ENCODE peak calls at places on chromosomes 13 and 19, in four cellular contexts. One of them, this sample, is unnamed.

GRCh38 chr13:100513987-100514670 is 74.5 kb downstream of the GGACT start:
- DNase-seq in WTC11: no peak
- DNase-seq in HepG2: no peak
- DNase-seq in K562: no peak
- DNase-seq in this sample: no peak

GRCh38 chr13:25738342-25738771 is 313.5 kb downstream of the SHISA2 start:
- DNase-seq in HepG2: no peak
- DNase-seq in WTC11: no peak
- DNase-seq in K562: no peak
- DNase-seq in this sample: no peak

GRCh38 chr13:95355491-95355890 is 54.2 kb upstream of the ABCC4 start:
- DNase-seq in WTC11: no peak
- DNase-seq in HepG2: no peak
- DNase-seq in K562: no peak
- DNase-seq in this sample: no peak

GRCh38 chr13:31909889-31910551 is 121.6 kb upstream of the FRY start:
- DNase-seq in WTC11: no peak
- DNase-seq in K562: peak; percentile 58
- DNase-seq in HepG2: peak; percentile 45
- DNase-seq in this sample: peak; percentile 33

GRCh38 chr13:20145521-20145920 is 15.3 kb downstream of the GJA3 start:
- DNase-seq in HepG2: no peak
- DNase-seq in WTC11: no peak
- DNase-seq in K562: no peak
- DNase-seq in this sample: no peak

GRCh38 chr19:41324921-41325639 is 15.1 kb downstream of the CCDC97 start:
- DNase-seq in K562: peak; percentile 81
- DNase-seq in HepG2: peak; percentile 82
- DNase-seq in WTC11: peak; percentile 73
- DNase-seq in this sample: no peak

GRCh38 chr13:31588923-31589322 is 150.4 kb upstream of the RXFP2 start:
- DNase-seq in K562: no peak
- DNase-seq in HepG2: no peak
- DNase-seq in WTC11: no peak
- DNase-seq in this sample: no peak

GRCh38 chr13:113489171-113489548 is 1.4 kb downstream of the DCUN1D2 start:
- DNase-seq in K562: peak; percentile 14
- DNase-seq in WTC11: peak; percentile 69
- DNase-seq in HepG2: peak; percentile 16
- DNase-seq in this sample: no peak

GRCh38 chr19:33509774-33510173 is 11.8 kb downstream of the PEPD start:
- DNase-seq in K562: no peak
- DNase-seq in WTC11: no peak
- DNase-seq in HepG2: no peak
- DNase-seq in this sample: no peak

GRCh38 chr13:47553329-47553977 is 447.6 kb downstream of the SUCLA2 start:
- DNase-seq in K562: no peak
- DNase-seq in HepG2: no peak
- DNase-seq in WTC11: no peak
- DNase-seq in this sample: no peak

GRCh38 chr13:30892966-30893365 is 13.1 kb upstream of the MEDAG start:
- DNase-seq in HepG2: peak; percentile 17
- DNase-seq in K562: peak; percentile 34
- DNase-seq in WTC11: peak; percentile 89
- DNase-seq in this sample: peak; percentile 77

GRCh38 chr19:58170860-58171259 is 12.0 kb upstream of the ZNF274 start:
- DNase-seq in HepG2: no peak
- DNase-seq in WTC11: no peak
- DNase-seq in K562: no peak
- DNase-seq in this sample: no peak

GRCh38 chr19:48506138-48506733 is 5.4 kb downstream of the LMTK3 start:
- DNase-seq in HepG2: peak; percentile 48
- DNase-seq in WTC11: no peak
- DNase-seq in K562: peak; percentile 75
- DNase-seq in this sample: no peak

GRCh38 chr13:77184455-77184854 is 142.4 kb downstream of the MYCBP2 start:
- DNase-seq in WTC11: no peak
- DNase-seq in HepG2: no peak
- DNase-seq in K562: no peak
- DNase-seq in this sample: no peak

GRCh38 chr19:7692417-7693088 is 9.4 kb downstream of the FCER2 start:
- DNase-seq in K562: no peak
- DNase-seq in HepG2: no peak
- DNase-seq in WTC11: no peak
- DNase-seq in this sample: no peak

GRCh38 chr13:102240110-102240509 is 161.7 kb downstream of the FGF14 start:
- DNase-seq in WTC11: no peak
- DNase-seq in K562: no peak
- DNase-seq in HepG2: no peak
- DNase-seq in this sample: no peak

GRCh38 chr19:38389101-38389925 is 816 bp downstream of the SPRED3 start:
- DNase-seq in WTC11: peak; percentile 59
- DNase-seq in K562: no peak
- DNase-seq in HepG2: no peak
- DNase-seq in this sample: no peak

GRCh38 chr13:113849546-113849945 is 14.3 kb downstream of the GAS6 start:
- DNase-seq in HepG2: no peak
- DNase-seq in WTC11: no peak
- DNase-seq in K562: no peak
- DNase-seq in this sample: no peak

GRCh38 chr19:6610934-6611370 is 20.0 kb upstream of the CD70 start:
- DNase-seq in K562: no peak
- DNase-seq in HepG2: no peak
- DNase-seq in WTC11: no peak
- DNase-seq in this sample: no peak

GRCh38 chr19:43526884-43527859 is at the start of gene ETHE1:
- DNase-seq in HepG2: peak; percentile 44
- DNase-seq in WTC11: peak; percentile 89
- DNase-seq in K562: peak; percentile 87
- DNase-seq in this sample: peak; percentile 75

GRCh38 chr13:30337061-30337601 is 29.8 kb upstream of the KATNAL1 start:
- DNase-seq in K562: peak; percentile 56
- DNase-seq in WTC11: no peak
- DNase-seq in HepG2: no peak
- DNase-seq in this sample: no peak

GRCh38 chr19:23481043-23481442 is 85.8 kb upstream of the ZNF91 start:
- DNase-seq in K562: no peak
- DNase-seq in HepG2: no peak
- DNase-seq in WTC11: no peak
- DNase-seq in this sample: no peak

GRCh38 chr13:100753391-100753790 is 78.8 kb upstream of the TMTC4 start:
- DNase-seq in WTC11: no peak
- DNase-seq in K562: no peak
- DNase-seq in HepG2: no peak
- DNase-seq in this sample: no peak

GRCh38 chr13:72983085-72983768 is 75.6 kb upstream of the KLF5 start:
- DNase-seq in K562: no peak
- DNase-seq in WTC11: no peak
- DNase-seq in HepG2: peak; percentile 30
- DNase-seq in this sample: no peak

GRCh38 chr13:19573072-19573716 is 11.9 kb upstream of the TPTE2 start:
- DNase-seq in WTC11: no peak
- DNase-seq in HepG2: no peak
- DNase-seq in K562: no peak
- DNase-seq in this sample: no peak

GRCh38 chr13:21000647-21001046 is 60.7 kb downstream of the LATS2 start:
- DNase-seq in HepG2: no peak
- DNase-seq in K562: no peak
- DNase-seq in WTC11: no peak
- DNase-seq in this sample: no peak

GRCh38 chr13:44833626-44834025 is 155.6 kb downstream of the NUFIP1 start:
- DNase-seq in K562: no peak
- DNase-seq in HepG2: no peak
- DNase-seq in WTC11: no peak
- DNase-seq in this sample: no peak

GRCh38 chr13:35914662-35915061 is 216.5 kb downstream of the DCLK1 start:
- DNase-seq in WTC11: no peak
- DNase-seq in K562: no peak
- DNase-seq in HepG2: no peak
- DNase-seq in this sample: no peak

GRCh38 chr13:102569488-102569887 is 27.3 kb upstream of the TPP2 start:
- DNase-seq in K562: no peak
- DNase-seq in HepG2: no peak
- DNase-seq in WTC11: no peak
- DNase-seq in this sample: no peak

GRCh38 chr19:35495107-35496064 is 5.1 kb upstream of the KRTDAP start:
- DNase-seq in WTC11: peak; percentile 68
- DNase-seq in K562: peak; percentile 78
- DNase-seq in HepG2: peak; percentile 54
- DNase-seq in this sample: peak; percentile 89

GRCh38 chr13:25692156-25692555 is 320.4 kb downstream of the ATP8A2 start:
- DNase-seq in HepG2: no peak
- DNase-seq in WTC11: no peak
- DNase-seq in K562: no peak
- DNase-seq in this sample: no peak

GRCh38 chr19:31962565-31962996 is 382.8 kb upstream of the ZNF507 start:
- DNase-seq in K562: no peak
- DNase-seq in HepG2: peak; percentile 81
- DNase-seq in WTC11: no peak
- DNase-seq in this sample: no peak

GRCh38 chr19:53158119-53158656 is 665 bp downstream of the ZNF347 start:
- DNase-seq in WTC11: peak; percentile 52
- DNase-seq in K562: peak; percentile 51
- DNase-seq in HepG2: no peak
- DNase-seq in this sample: no peak

GRCh38 chr19:11659612-11660011 is 62.3 kb downstream of the ZNF627 start:
- DNase-seq in K562: peak; percentile 39
- DNase-seq in HepG2: peak; percentile 15
- DNase-seq in WTC11: no peak
- DNase-seq in this sample: no peak

GRCh38 chr13:19056984-19057490 is 124.6 kb downstream of the TUBA3C start:
- DNase-seq in HepG2: no peak
- DNase-seq in WTC11: no peak
- DNase-seq in K562: no peak
- DNase-seq in this sample: no peak

GRCh38 chr19:1880611-1881392 is 4.5 kb downstream of the ABHD17A start:
- DNase-seq in K562: no peak
- DNase-seq in HepG2: no peak
- DNase-seq in WTC11: no peak
- DNase-seq in this sample: no peak

GRCh38 chr13:26050568-26051230 is 1.1 kb downstream of the SHISA2 start:
- DNase-seq in K562: no peak
- DNase-seq in HepG2: no peak
- DNase-seq in WTC11: peak; percentile 72
- DNase-seq in this sample: peak; percentile 23

GRCh38 chr19:46660008-46660517 is 919 bp downstream of the DACT3 start:
- DNase-seq in K562: peak; percentile 65
- DNase-seq in HepG2: no peak
- DNase-seq in WTC11: peak; percentile 38
- DNase-seq in this sample: peak; percentile 30

GRCh38 chr19:13823901-13824300 is 28.7 kb downstream of the ZSWIM4 start:
- DNase-seq in WTC11: no peak
- DNase-seq in HepG2: no peak
- DNase-seq in K562: no peak
- DNase-seq in this sample: no peak

GRCh38 chr13:32984857-32985626 is 31.2 kb upstream of the KL start:
- DNase-seq in K562: no peak
- DNase-seq in WTC11: no peak
- DNase-seq in HepG2: no peak
- DNase-seq in this sample: no peak

GRCh38 chr13:40568246-40568645 is 98.2 kb downstream of the FOXO1 start:
- DNase-seq in WTC11: no peak
- DNase-seq in HepG2: no peak
- DNase-seq in K562: no peak
- DNase-seq in this sample: no peak
- TF ChIP-seq SP1 in WTC11: no peak
- TF ChIP-seq SP1 in HepG2: no peak
- TF ChIP-seq SP1 in K562: no peak
- TF ChIP-seq SP1 in this sample: no peak

DNA sequence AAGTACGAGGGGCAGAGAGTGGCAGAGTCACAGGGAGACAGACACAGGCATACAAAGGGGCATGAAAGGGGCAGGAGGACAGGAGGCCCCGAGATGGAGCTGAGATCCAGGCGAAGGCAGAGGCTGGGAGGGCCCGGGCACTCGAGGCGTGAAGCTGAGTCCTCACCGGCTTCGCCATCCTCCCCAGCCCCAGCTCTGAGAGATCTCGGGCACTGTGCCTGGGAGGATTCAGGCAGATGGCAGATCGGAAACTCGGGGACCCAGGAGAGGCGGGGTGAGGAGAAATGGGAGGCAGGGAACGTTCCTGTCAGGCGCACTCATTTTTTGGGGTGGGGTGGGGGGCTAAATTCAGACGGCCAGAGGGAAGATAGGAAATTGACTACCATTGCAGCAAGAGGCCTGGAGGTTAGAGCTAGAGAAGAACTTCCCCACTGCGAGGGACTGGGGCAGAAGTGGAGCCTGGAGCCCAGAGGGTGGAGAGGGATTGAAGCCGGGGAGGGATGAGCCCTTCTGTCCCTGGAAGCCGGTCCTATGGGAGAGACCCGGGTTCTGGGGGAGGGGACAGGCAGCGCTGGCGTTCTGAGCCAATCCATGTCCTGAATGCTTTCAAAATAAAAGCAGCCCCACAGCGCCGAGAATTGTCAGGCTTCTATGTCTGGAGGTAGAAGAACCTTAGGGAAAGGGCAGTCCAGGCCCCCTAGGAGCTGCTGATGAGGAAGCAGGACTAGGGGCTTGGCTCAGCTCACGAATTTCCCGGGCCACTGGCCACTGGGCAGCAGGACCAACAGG is 12.6 kb downstream of the LRRC4B start:
- DNase-seq in WTC11: peak; percentile 68
- DNase-seq in HepG2: no peak
- DNase-seq in K562: no peak
- DNase-seq in this sample: peak; percentile 34
- TF ChIP-seq ELF4 in WTC11: no peak
- TF ChIP-seq ELF4 in HepG2: no peak
- TF ChIP-seq ELF4 in K562: no peak
- TF ChIP-seq ELF4 in this sample: no peak

DNA sequence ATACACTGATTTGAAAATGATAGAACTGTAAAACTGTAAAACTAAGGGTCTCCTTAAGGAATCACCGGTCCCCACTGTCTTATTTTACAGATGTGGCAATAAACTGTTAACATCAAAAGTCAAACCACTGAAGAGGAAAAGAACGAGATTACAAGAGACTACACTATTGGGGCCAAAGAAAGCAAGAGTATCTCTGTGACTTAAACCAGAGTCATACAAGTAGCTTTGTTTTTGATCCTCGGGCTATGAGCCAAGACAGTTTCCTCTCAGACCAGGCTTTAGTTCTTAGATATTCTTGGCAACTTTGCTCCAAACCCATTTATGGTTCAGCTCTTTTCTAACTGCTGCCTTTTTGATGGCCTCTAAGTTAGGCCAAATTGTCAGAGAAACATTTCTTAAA is 113.8 kb downstream of the TBC1D4 start:
- DNase-seq in HepG2: no peak
- DNase-seq in WTC11: no peak
- DNase-seq in K562: no peak
- DNase-seq in this sample: no peak
- TF ChIP-seq SP1 in HepG2: no peak
- TF ChIP-seq SP1 in WTC11: no peak
- TF ChIP-seq SP1 in K562: no peak
- TF ChIP-seq SP1 in this sample: no peak

GRCh38 chr13:34458756-34459462 is 483.2 kb upstream of the NBEA start:
- DNase-seq in K562: no peak
- DNase-seq in WTC11: no peak
- DNase-seq in HepG2: no peak
- DNase-seq in this sample: no peak
- TF ChIP-seq ELF4 in K562: no peak
- TF ChIP-seq ELF4 in WTC11: no peak
- TF ChIP-seq ELF4 in HepG2: no peak
- TF ChIP-seq ELF4 in this sample: no peak

GRCh38 chr13:50715402-50716146 is 127.9 kb downstream of the DLEU7 start:
- DNase-seq in HepG2: no peak
- DNase-seq in K562: no peak
- DNase-seq in WTC11: no peak
- DNase-seq in this sample: no peak
- TF ChIP-seq SP1 in HepG2: no peak
- TF ChIP-seq SP1 in K562: no peak
- TF ChIP-seq SP1 in WTC11: no peak
- TF ChIP-seq SP1 in this sample: no peak

This sample was measured in HEK293T.